ENCODE peak calls at places on chromosomes 11 and 22, in four cellular contexts. One of them, this sample, is unnamed.

GRCh38 chr11:103737791-103738190 is 298.6 kb upstream of the DDI1 start:
- DNase-seq in heart right ventricle: peak
- DNase-seq in central memory CD4-positive, alpha-beta T cell: no peak
- DNase-seq in HT1080: no peak
- DNase-seq in this sample: no peak

GRCh38 chr11:15142838-15143237 is 28.1 kb downstream of the INSC start:
- DNase-seq in heart right ventricle: no peak
- DNase-seq in central memory CD4-positive, alpha-beta T cell: no peak
- DNase-seq in HT1080: no peak
- DNase-seq in this sample: no peak

GRCh38 chr22:49535527-49536125 is 292.0 kb downstream of the BRD1 start:
- DNase-seq in heart right ventricle: no peak
- DNase-seq in central memory CD4-positive, alpha-beta T cell: no peak
- DNase-seq in HT1080: no peak
- DNase-seq in this sample: no peak

GRCh38 chr22:19762315-19763140 is 1.9 kb downstream of the TBX1 start:
- DNase-seq in heart right ventricle: no peak
- DNase-seq in central memory CD4-positive, alpha-beta T cell: no peak
- DNase-seq in HT1080: no peak
- DNase-seq in this sample: no peak

GRCh38 chr11:101345891-101346290 is 216.3 kb upstream of the PGR start:
- DNase-seq in heart right ventricle: no peak
- DNase-seq in central memory CD4-positive, alpha-beta T cell: no peak
- DNase-seq in HT1080: no peak
- DNase-seq in this sample: no peak

GRCh38 chr11:95299078-95299611 is 68.1 kb upstream of the SESN3 start:
- DNase-seq in heart right ventricle: no peak
- DNase-seq in central memory CD4-positive, alpha-beta T cell: peak
- DNase-seq in HT1080: no peak
- DNase-seq in this sample: no peak

GRCh38 chr11:65134952-65135632 is 773 bp upstream of the SYVN1 start:
- DNase-seq in heart right ventricle: peak
- DNase-seq in central memory CD4-positive, alpha-beta T cell: peak
- DNase-seq in HT1080: peak
- DNase-seq in this sample: peak

GRCh38 chr11:12537778-12538401 is 136.3 kb upstream of the TEAD1 start:
- DNase-seq in heart right ventricle: no peak
- DNase-seq in central memory CD4-positive, alpha-beta T cell: no peak
- DNase-seq in HT1080: no peak
- DNase-seq in this sample: no peak

GRCh38 chr11:72869845-72870244 is 55.6 kb downstream of the ATG16L2 start:
- DNase-seq in heart right ventricle: no peak
- DNase-seq in central memory CD4-positive, alpha-beta T cell: no peak
- DNase-seq in HT1080: no peak
- DNase-seq in this sample: no peak

GRCh38 chr22:33894036-33894435 is 26.2 kb downstream of the LARGE1 start:
- DNase-seq in heart right ventricle: no peak
- DNase-seq in central memory CD4-positive, alpha-beta T cell: no peak
- DNase-seq in HT1080: no peak
- DNase-seq in this sample: no peak

GRCh38 chr11:128664286-128664685 is 29.6 kb upstream of the FLI1 start:
- DNase-seq in heart right ventricle: no peak
- DNase-seq in central memory CD4-positive, alpha-beta T cell: no peak
- DNase-seq in HT1080: no peak
- DNase-seq in this sample: no peak

GRCh38 chr22:33513388-33514336 is 406.6 kb downstream of the LARGE1 start:
- DNase-seq in heart right ventricle: no peak
- DNase-seq in central memory CD4-positive, alpha-beta T cell: no peak
- DNase-seq in HT1080: no peak
- DNase-seq in this sample: no peak

GRCh38 chr11:112504056-112504455 is 243.4 kb upstream of the PLET1 start:
- DNase-seq in heart right ventricle: no peak
- DNase-seq in central memory CD4-positive, alpha-beta T cell: no peak
- DNase-seq in HT1080: no peak
- DNase-seq in this sample: no peak

GRCh38 chr11:78586452-78587046 is 11.9 kb upstream of the NARS2 start:
- DNase-seq in heart right ventricle: no peak
- DNase-seq in central memory CD4-positive, alpha-beta T cell: no peak
- DNase-seq in HT1080: peak
- DNase-seq in this sample: peak

GRCh38 chr11:117528061-117528780 is 200.6 kb downstream of the CEP164 start:
- DNase-seq in heart right ventricle: no peak
- DNase-seq in central memory CD4-positive, alpha-beta T cell: no peak
- DNase-seq in HT1080: no peak
- DNase-seq in this sample: no peak

GRCh38 chr11:75582935-75583709 is 21.1 kb downstream of the SERPINH1 start:
- DNase-seq in heart right ventricle: peak
- DNase-seq in central memory CD4-positive, alpha-beta T cell: peak
- DNase-seq in HT1080: peak
- DNase-seq in this sample: peak

GRCh38 chr11:85759915-85760314 is 51.0 kb downstream of the SYTL2 start:
- DNase-seq in heart right ventricle: no peak
- DNase-seq in central memory CD4-positive, alpha-beta T cell: no peak
- DNase-seq in HT1080: peak
- DNase-seq in this sample: no peak

GRCh38 chr11:2002807-2003206 is 5.2 kb upstream of the H19 start:
- DNase-seq in heart right ventricle: no peak
- DNase-seq in central memory CD4-positive, alpha-beta T cell: no peak
- DNase-seq in HT1080: no peak
- DNase-seq in this sample: no peak

GRCh38 chr11:108733479-108734116 is 68.7 kb downstream of the DDX10 start:
- DNase-seq in heart right ventricle: no peak
- DNase-seq in central memory CD4-positive, alpha-beta T cell: no peak
- DNase-seq in HT1080: peak
- DNase-seq in this sample: no peak

GRCh38 chr11:123575441-123575840 is 79.0 kb downstream of the SCN3B start:
- DNase-seq in heart right ventricle: no peak
- DNase-seq in central memory CD4-positive, alpha-beta T cell: no peak
- DNase-seq in HT1080: no peak
- DNase-seq in this sample: no peak

GRCh38 chr11:13210424-13210823 is 67.2 kb upstream of the BMAL1 start:
- DNase-seq in heart right ventricle: no peak
- DNase-seq in central memory CD4-positive, alpha-beta T cell: peak
- DNase-seq in HT1080: peak
- DNase-seq in this sample: peak

GRCh38 chr11:106917973-106918372 is 100.3 kb downstream of the GUCY1A2 start:
- DNase-seq in heart right ventricle: no peak
- DNase-seq in central memory CD4-positive, alpha-beta T cell: no peak
- DNase-seq in HT1080: peak
- DNase-seq in this sample: no peak

GRCh38 chr22:45626198-45626651 is 45.4 kb upstream of the ATXN10 start:
- DNase-seq in heart right ventricle: no peak
- DNase-seq in central memory CD4-positive, alpha-beta T cell: no peak
- DNase-seq in HT1080: no peak
- DNase-seq in this sample: no peak

GRCh38 chr11:82547163-82547560 is 186.5 kb downstream of the FAM181B start:
- DNase-seq in heart right ventricle: no peak
- DNase-seq in central memory CD4-positive, alpha-beta T cell: no peak
- DNase-seq in HT1080: peak
- DNase-seq in this sample: no peak

GRCh38 chr22:29218758-29219408 is 13.2 kb downstream of the EMID1 start:
- DNase-seq in heart right ventricle: no peak
- DNase-seq in central memory CD4-positive, alpha-beta T cell: no peak
- DNase-seq in HT1080: no peak
- DNase-seq in this sample: no peak

GRCh38 chr11:797300-798092 is 585 bp downstream of the SLC25A22 start:
- DNase-seq in heart right ventricle: peak
- DNase-seq in central memory CD4-positive, alpha-beta T cell: peak
- DNase-seq in HT1080: peak
- DNase-seq in this sample: peak

GRCh38 chr11:6321961-6322362 is 1.7 kb upstream of the CAVIN3 start:
- DNase-seq in heart right ventricle: no peak
- DNase-seq in central memory CD4-positive, alpha-beta T cell: no peak
- DNase-seq in HT1080: peak
- DNase-seq in this sample: no peak

GRCh38 chr11:76596652-76597051 is 73.9 kb downstream of the LRRC32 start:
- DNase-seq in heart right ventricle: no peak
- DNase-seq in central memory CD4-positive, alpha-beta T cell: no peak
- DNase-seq in HT1080: no peak
- DNase-seq in this sample: no peak